ENCODE peak calls at places on chromosomes 5 and 9, in five cellular contexts. One of them, this sample, is unnamed.

GRCh38 chr5:133821311-133821741 is 147.1 kb downstream of the C5orf15 start:
- DNase-seq in GM12878: no peak
- DNase-seq in HCT116: no peak
- DNase-seq in HepG2: no peak
- DNase-seq in K562: no peak
- DNase-seq in this sample: no peak

GRCh38 chr5:155167736-155168135 is 154.2 kb downstream of the KIF4B start:
- DNase-seq in GM12878: no peak
- DNase-seq in HCT116: no peak
- DNase-seq in HepG2: no peak
- DNase-seq in K562: no peak
- DNase-seq in this sample: no peak

GRCh38 chr5:44603496-44604272 is 205.1 kb upstream of the MRPS30 start:
- DNase-seq in GM12878: no peak
- DNase-seq in HCT116: peak; percentile 0
- DNase-seq in HepG2: no peak
- DNase-seq in K562: no peak
- DNase-seq in this sample: peak; percentile 3

GRCh38 chr5:66612226-66612625 is 16.0 kb downstream of the MAST4 start:
- DNase-seq in GM12878: no peak
- DNase-seq in HCT116: no peak
- DNase-seq in HepG2: no peak
- DNase-seq in K562: no peak
- DNase-seq in this sample: no peak

GRCh38 chr5:137129906-137130680 is 369.0 kb downstream of the SPOCK1 start:
- DNase-seq in GM12878: no peak
- DNase-seq in HCT116: no peak
- DNase-seq in HepG2: no peak
- DNase-seq in K562: no peak
- DNase-seq in this sample: no peak

GRCh38 chr9:125748511-125749099 is 1.4 kb downstream of the PBX3 start:
- DNase-seq in GM12878: no peak
- DNase-seq in HCT116: no peak
- DNase-seq in HepG2: no peak
- DNase-seq in K562: no peak
- DNase-seq in this sample: no peak

GRCh38 chr5:151041577-151042268 is 21.3 kb downstream of the GPX3 start:
- DNase-seq in GM12878: no peak
- DNase-seq in HCT116: no peak
- DNase-seq in HepG2: no peak
- DNase-seq in K562: no peak
- DNase-seq in this sample: no peak

GRCh38 chr9:91151014-91151740 is 210.5 kb downstream of the AUH start:
- DNase-seq in GM12878: peak; percentile 72
- DNase-seq in HCT116: no peak
- DNase-seq in HepG2: no peak
- DNase-seq in K562: no peak
- DNase-seq in this sample: no peak

GRCh38 chr5:125450803-125451202 is 704.4 kb upstream of the ZNF608 start:
- DNase-seq in GM12878: no peak
- DNase-seq in HCT116: no peak
- DNase-seq in HepG2: no peak
- DNase-seq in K562: no peak
- DNase-seq in this sample: no peak

GRCh38 chr5:133867341-133867740 is 101.1 kb downstream of the C5orf15 start:
- DNase-seq in GM12878: no peak
- DNase-seq in HCT116: no peak
- DNase-seq in HepG2: no peak
- DNase-seq in K562: no peak
- DNase-seq in this sample: no peak

GRCh38 chr9:2174321-2174720 is 159.2 kb downstream of the SMARCA2 start:
- DNase-seq in GM12878: no peak
- DNase-seq in HCT116: no peak
- DNase-seq in HepG2: no peak
- DNase-seq in K562: no peak
- DNase-seq in this sample: no peak

GRCh38 chr9:36632892-36633291 is 60.2 kb downstream of the MELK start:
- DNase-seq in GM12878: no peak
- DNase-seq in HCT116: peak; percentile 7
- DNase-seq in HepG2: peak; percentile 15
- DNase-seq in K562: peak; percentile 36
- DNase-seq in this sample: peak; percentile 25

GRCh38 chr5:17831279-17831678 is 197.0 kb downstream of the TAF11L14 start:
- DNase-seq in GM12878: no peak
- DNase-seq in HCT116: no peak
- DNase-seq in HepG2: no peak
- DNase-seq in K562: no peak
- DNase-seq in this sample: no peak

GRCh38 chr5:60945760-60946253 is 802 bp downstream of the NDUFAF2 start:
- DNase-seq in GM12878: peak; percentile 11
- DNase-seq in HCT116: no peak
- DNase-seq in HepG2: peak; percentile 15
- DNase-seq in K562: peak; percentile 15
- DNase-seq in this sample: peak; percentile 32

GRCh38 chr5:7886849-7887460 is 18.0 kb downstream of the MTRR start:
- DNase-seq in GM12878: no peak
- DNase-seq in HCT116: peak; percentile 19
- DNase-seq in HepG2: peak; percentile 20
- DNase-seq in K562: no peak
- DNase-seq in this sample: peak; percentile 40
- TF ChIP-seq CTCF in GM12878: peak; percentile 25
- TF ChIP-seq CTCF in HCT116: no peak
- TF ChIP-seq CTCF in HepG2: peak; percentile 42
- TF ChIP-seq CTCF in K562: no peak
- TF ChIP-seq CTCF in this sample: peak; percentile 66

DNA sequence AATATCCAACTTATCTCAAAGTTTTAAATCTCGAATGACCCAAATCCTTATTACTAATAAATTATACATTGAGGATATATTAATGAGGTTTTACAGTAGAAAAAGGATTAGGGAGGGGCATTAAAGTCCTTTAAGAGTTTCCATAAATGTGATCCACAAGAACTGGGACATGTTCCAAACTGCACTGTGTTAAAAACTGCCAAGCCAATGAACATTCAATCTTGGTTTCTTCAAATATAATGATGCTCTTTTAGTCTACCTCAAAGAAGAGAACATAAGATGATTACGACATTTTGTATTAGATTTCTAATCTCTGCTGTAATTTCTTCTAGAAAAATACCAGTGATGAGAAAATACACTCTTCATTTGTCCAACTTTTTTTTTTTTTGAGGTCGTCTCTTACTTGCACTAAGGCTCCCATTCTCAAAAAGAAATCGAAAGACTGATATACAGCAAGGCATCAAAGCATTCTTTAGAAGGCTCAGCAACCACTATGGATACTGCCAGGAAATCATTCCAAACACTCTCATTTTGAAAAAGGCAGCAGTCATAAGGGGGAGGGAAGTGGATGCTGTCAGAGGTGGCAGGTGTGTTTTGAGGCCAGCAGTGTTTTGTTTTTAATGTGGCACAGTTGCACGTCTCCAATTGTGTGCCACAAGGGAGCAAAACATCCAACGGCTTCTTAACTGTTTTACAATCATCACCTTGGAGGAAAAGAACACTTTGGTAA is 1.6 kb downstream of the PTAR1 start:
- DNase-seq in GM12878: no peak
- DNase-seq in HCT116: no peak
- DNase-seq in HepG2: no peak
- DNase-seq in K562: no peak
- DNase-seq in this sample: no peak
- TF ChIP-seq CEBPB in GM12878: no peak
- TF ChIP-seq CEBPB in HCT116: no peak
- TF ChIP-seq CEBPB in HepG2: no peak
- TF ChIP-seq CEBPB in K562: no peak
- TF ChIP-seq CEBPB in this sample: no peak

GRCh38 chr5:10532421-10532820 is 31.4 kb upstream of the ANKRD33B start:
- DNase-seq in GM12878: no peak
- DNase-seq in HCT116: no peak
- DNase-seq in HepG2: no peak
- DNase-seq in K562: peak; percentile 41
- DNase-seq in this sample: no peak

GRCh38 chr5:10530601-10531320 is 33.1 kb upstream of the ANKRD33B start:
- DNase-seq in GM12878: no peak
- DNase-seq in HCT116: no peak
- DNase-seq in HepG2: no peak
- DNase-seq in K562: no peak
- DNase-seq in this sample: no peak

GRCh38 chr5:10535237-10535530 is 28.7 kb upstream of the ANKRD33B start:
- DNase-seq in GM12878: no peak
- DNase-seq in HCT116: no peak
- DNase-seq in HepG2: no peak
- DNase-seq in K562: no peak
- DNase-seq in this sample: no peak

GRCh38 chr5:10534491-10535236 is 29.2 kb upstream of the ANKRD33B start:
- DNase-seq in GM12878: no peak
- DNase-seq in HCT116: no peak
- DNase-seq in HepG2: no peak
- DNase-seq in K562: no peak
- DNase-seq in this sample: no peak

GRCh38 chr5:10533218-10533617 is 30.7 kb upstream of the ANKRD33B start:
- DNase-seq in GM12878: no peak
- DNase-seq in HCT116: no peak
- DNase-seq in HepG2: no peak
- DNase-seq in K562: peak; percentile 72
- DNase-seq in this sample: no peak
- TF ChIP-seq REST in GM12878: no peak
- TF ChIP-seq REST in HCT116: no peak
- TF ChIP-seq REST in HepG2: no peak
- TF ChIP-seq REST in K562: no peak
- TF ChIP-seq REST in this sample: no peak

GRCh38 chr9:127203501-127204327 is 60.9 kb upstream of the GARNL3 start:
- DNase-seq in GM12878: no peak
- DNase-seq in HCT116: no peak
- DNase-seq in HepG2: no peak
- DNase-seq in K562: no peak
- DNase-seq in this sample: no peak

GRCh38 chr9:127200106-127200862 is 64.3 kb upstream of the GARNL3 start:
- DNase-seq in GM12878: no peak
- DNase-seq in HCT116: no peak
- DNase-seq in HepG2: no peak
- DNase-seq in K562: no peak
- DNase-seq in this sample: no peak

GRCh38 chr9:127201731-127202130 is 62.8 kb upstream of the GARNL3 start:
- DNase-seq in GM12878: no peak
- DNase-seq in HCT116: no peak
- DNase-seq in HepG2: no peak
- DNase-seq in K562: no peak
- DNase-seq in this sample: no peak

GRCh38 chr9:127201071-127201541 is 63.5 kb upstream of the GARNL3 start:
- DNase-seq in GM12878: no peak
- DNase-seq in HCT116: no peak
- DNase-seq in HepG2: no peak
- DNase-seq in K562: no peak
- DNase-seq in this sample: no peak

GRCh38 chr9:127202461-127203139 is 62.0 kb upstream of the GARNL3 start:
- DNase-seq in GM12878: no peak
- DNase-seq in HCT116: no peak
- DNase-seq in HepG2: no peak
- DNase-seq in K562: no peak
- DNase-seq in this sample: no peak
- TF ChIP-seq CTCF in GM12878: no peak
- TF ChIP-seq CTCF in HCT116: no peak
- TF ChIP-seq CTCF in HepG2: peak; percentile 30
- TF ChIP-seq CTCF in K562: no peak
- TF ChIP-seq CTCF in this sample: no peak

DNA sequence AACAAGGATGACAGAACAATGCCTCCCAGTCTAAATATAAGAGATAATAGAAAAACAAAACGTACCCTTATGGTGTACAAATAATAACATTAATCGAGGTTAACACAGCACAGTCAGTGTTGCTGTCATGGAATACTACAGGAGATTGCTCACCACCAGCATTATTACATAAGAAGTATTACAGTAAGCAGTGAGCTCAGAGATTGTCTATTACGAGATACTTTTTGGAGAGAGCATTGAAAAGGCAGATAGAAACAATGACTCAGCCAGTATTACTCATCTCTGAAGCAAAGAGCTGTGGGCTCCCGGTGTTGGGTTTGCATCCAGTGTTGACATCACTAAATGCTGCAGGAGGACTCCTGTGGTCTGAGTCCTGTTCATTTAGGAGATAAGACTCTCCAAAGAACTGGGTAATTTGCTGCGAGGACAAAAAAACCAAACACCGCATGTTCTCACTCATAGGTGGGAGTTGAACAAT is 191.9 kb upstream of the SEMA6A start:
- DNase-seq in GM12878: peak; percentile 70
- DNase-seq in HCT116: peak; percentile 69
- DNase-seq in HepG2: peak; percentile 86
- DNase-seq in K562: no peak
- DNase-seq in this sample: peak; percentile 67
- TF ChIP-seq CEBPB in GM12878: no peak
- TF ChIP-seq CEBPB in HCT116: peak; percentile 79
- TF ChIP-seq CEBPB in HepG2: peak; percentile 50
- TF ChIP-seq CEBPB in K562: no peak
- TF ChIP-seq CEBPB in this sample: peak; percentile 54

GRCh38 chr9:23557691-23558090 is 268.3 kb downstream of the ELAVL2 start:
- DNase-seq in GM12878: no peak
- DNase-seq in HCT116: no peak
- DNase-seq in HepG2: no peak
- DNase-seq in K562: no peak
- DNase-seq in this sample: no peak
- TF ChIP-seq REST in GM12878: no peak
- TF ChIP-seq REST in HCT116: no peak
- TF ChIP-seq REST in HepG2: no peak
- TF ChIP-seq REST in K562: no peak
- TF ChIP-seq REST in this sample: no peak

GRCh38 chr5:171848911-171849520 is 63.4 kb downstream of the SMIM23 start:
- DNase-seq in GM12878: no peak
- DNase-seq in HCT116: no peak
- DNase-seq in HepG2: no peak
- DNase-seq in K562: no peak
- DNase-seq in this sample: no peak
- TF ChIP-seq CTCF in GM12878: no peak
- TF ChIP-seq CTCF in HCT116: no peak
- TF ChIP-seq CTCF in HepG2: no peak
- TF ChIP-seq CTCF in K562: no peak
- TF ChIP-seq CTCF in this sample: no peak

This sample was measured in A549.